ENCODE peak calls at places on chromosomes 12 and 14, in four cellular contexts. T is caudate nucleus, J is NCI-H2171, C is AG09319. S is an unnamed sample.

GRCh38 chr14:22052795-22053194 is 379.2 kb upstream of the OR4E1 start:
- DNase-seq in J (no peak), T (no peak), C (no peak), S (no peak)

GRCh38 chr12:85130631-85131030 is 94.5 kb downstream of the LRRIQ1 start:
- DNase-seq in J (no peak), C (no peak), T (no peak), S (no peak)

GRCh38 chr12:115261249-115261648 is 577.3 kb upstream of the TBX3 start:
- DNase-seq in J (no peak), T (no peak), C (no peak), S (no peak)

GRCh38 chr12:1373887-1374286 is 220.5 kb downstream of the FBXL14 start:
- DNase-seq in J (no peak), C (peak; percentile 92), T (no peak), S (no peak)

GRCh38 chr12:80373666-80374065 is 70.4 kb upstream of the PTPRQ start:
- DNase-seq in T (no peak), C (no peak), J (no peak), S (no peak)

GRCh38 chr14:35534884-35535793 is 1.2 kb downstream of the INSM2 start:
- DNase-seq in C (peak; percentile 12), J (peak; percentile 14), T (peak; percentile 5), S (peak; percentile 6)

GRCh38 chr14:25010471-25010870 is 39.5 kb downstream of the STXBP6 start:
- DNase-seq in J (no peak), T (no peak), C (no peak), S (no peak)

GRCh38 chr14:105334383-105335230 is 20.1 kb downstream of the PACS2 start:
- DNase-seq in C (no peak), J (no peak), T (no peak), S (no peak)

GRCh38 chr12:72141381-72141780 is 130.8 kb upstream of the TRHDE start:
- DNase-seq in C (no peak), T (no peak), J (no peak), S (no peak)

GRCh38 chr12:39619660-39620433 is at the start of gene ABCD2:
- DNase-seq in C (peak; percentile 28), J (peak; percentile 77), T (peak; percentile 86), S (peak; percentile 57)

GRCh38 chr12:78392918-78393317 is 471.7 kb upstream of the SYT1 start:
- DNase-seq in T (no peak), J (peak; percentile 31), C (no peak), S (no peak)

GRCh38 chr12:124531281-124531745 is 36.1 kb downstream of the NCOR2 start:
- DNase-seq in C (no peak), J (peak; percentile 72), T (no peak), S (no peak)

GRCh38 chr12:1830401-1830845 is 10.1 kb downstream of the LRTM2 start:
- DNase-seq in C (no peak), T (no peak), J (no peak), S (no peak)

GRCh38 chr12:65535951-65536350 is 257.5 kb downstream of the MSRB3 start:
- DNase-seq in J (no peak), C (no peak), T (no peak), S (no peak)

GRCh38 chr14:51368721-51369163 is 128.7 kb downstream of the TMX1 start:
- DNase-seq in J (no peak), C (peak; percentile 87), T (no peak), S (no peak)

GRCh38 chr12:21500786-21501257 is 613 bp downstream of the RECQL start:
- DNase-seq in T (no peak), J (no peak), C (no peak), S (no peak)

GRCh38 chr12:54331-54730 is 12.2 kb upstream of the IQSEC3 start:
- DNase-seq in J (no peak), C (no peak), T (no peak), S (no peak)

GRCh38 chr12:109581856-109582255 is 8.3 kb downstream of the MVK start:
- DNase-seq in J (no peak), T (no peak), C (no peak), S (no peak)

GRCh38 chr12:132061641-132062430 is 82.3 kb downstream of the DDX51 start:
- DNase-seq in J (no peak), T (no peak), C (no peak), S (no peak)

GRCh38 chr12:3761116-3761770 is 8.3 kb upstream of the CRACR2A start:
- DNase-seq in J (no peak), T (no peak), C (no peak), S (no peak)

GRCh38 chr14:28142400-28143015 is 624.1 kb upstream of the FOXG1 start:
- DNase-seq in J (no peak), T (peak; percentile 11), C (no peak), S (no peak)

GRCh38 chr12:46217686-46218508 is 50.9 kb downstream of the SLC38A1 start:
- DNase-seq in T (no peak), J (no peak), C (no peak), S (no peak)

GRCh38 chr12:27969901-27970390 is 2.6 kb downstream of the PTHLH start:
- DNase-seq in C (no peak), T (peak; percentile 58), J (peak; percentile 99), S (no peak)

GRCh38 chr14:74571441-74571841 is 40.6 kb downstream of the LTBP2 start:
- DNase-seq in J (no peak), T (no peak), C (no peak), S (no peak)

GRCh38 chr14:104438166-104438887 is 141.2 kb upstream of the C14orf180 start:
- DNase-seq in J (no peak), T (no peak), C (no peak), S (no peak)